ENCODE peak calls at places on chromosomes 6 and 20, in six cellular contexts. Z is NT2/D1, K is K562, Y is SK-N-SH, I is GM12878, L is HepG2. O is an unnamed sample.

GRCh38 chr20:46709459-46710148 is at the start of gene SLC2A10:
- DNase-seq in Z (no peak), K (peak), Y (peak), I (no peak), L (peak), O (no peak)

GRCh38 chr6:149362289-149362688 is 37.8 kb upstream of the SUMO4 start:
- DNase-seq in Z (no peak), K (no peak), Y (no peak), I (no peak), L (no peak), O (no peak)

GRCh38 chr6:28522594-28523557 is 2.8 kb upstream of the GPX5 start:
- DNase-seq in Z (no peak), K (peak), Y (no peak), I (no peak), L (no peak), O (no peak)

GRCh38 chr6:17096076-17096475 is 5.8 kb upstream of the STMND1 start:
- DNase-seq in Z (no peak), K (no peak), Y (no peak), I (no peak), L (peak), O (no peak)

GRCh38 chr6:91082311-91082803 is 495.5 kb upstream of the MAP3K7 start:
- DNase-seq in Z (no peak), K (no peak), Y (no peak), I (no peak), L (no peak), O (no peak)

GRCh38 chr6:163457637-163458561 is 43.4 kb downstream of the QKI start:
- DNase-seq in Z (no peak), K (no peak), Y (no peak), I (no peak), L (peak), O (no peak)

GRCh38 chr6:119215309-119215708 is 134.3 kb downstream of the MAN1A1 start:
- DNase-seq in Z (no peak), K (no peak), Y (no peak), I (no peak), L (peak), O (no peak)

GRCh38 chr6:112058673-112059072 is 4.8 kb downstream of the CCN6 start:
- DNase-seq in Z (no peak), K (no peak), Y (no peak), I (no peak), L (no peak), O (no peak)

GRCh38 chr6:127462391-127462790 is 3.2 kb upstream of the KIAA0408 start:
- DNase-seq in Z (no peak), K (no peak), Y (no peak), I (no peak), L (no peak), O (no peak)

GRCh38 chr6:101597711-101598110 is 204.2 kb downstream of the GRIK2 start:
- DNase-seq in Z (no peak), K (no peak), Y (no peak), I (no peak), L (no peak), O (peak)

GRCh38 chr6:11183761-11184362 is 48.6 kb downstream of the NEDD9 start:
- DNase-seq in Z (no peak), K (no peak), Y (no peak), I (no peak), L (no peak), O (no peak)

GRCh38 chr6:126643352-126643751 is 303.4 kb downstream of the CENPW start:
- DNase-seq in Z (no peak), K (no peak), Y (peak), I (no peak), L (no peak), O (no peak)

GRCh38 chr6:132298344-132298949 is 102.8 kb downstream of the MOXD1 start:
- DNase-seq in Z (peak), K (peak), Y (peak), I (no peak), L (peak), O (peak)

GRCh38 chr6:63787021-63787420 is 151.4 kb downstream of the PHF3 start:
- DNase-seq in Z (no peak), K (no peak), Y (no peak), I (no peak), L (no peak), O (no peak)

GRCh38 chr6:63785006-63785405 is 149.4 kb downstream of the PHF3 start:
- DNase-seq in Z (no peak), K (no peak), Y (no peak), I (no peak), L (no peak), O (no peak)

GRCh38 chr6:63790334-63790733 is 154.7 kb downstream of the PHF3 start:
- DNase-seq in Z (no peak), K (no peak), Y (no peak), I (no peak), L (no peak), O (no peak)

GRCh38 chr6:63789699-63790098 is 154.1 kb downstream of the PHF3 start:
- DNase-seq in Z (no peak), K (no peak), Y (no peak), I (no peak), L (no peak), O (no peak)

GRCh38 chr6:63788569-63788968 is 153.0 kb downstream of the PHF3 start:
- DNase-seq in Z (no peak), K (no peak), Y (no peak), I (no peak), L (no peak), O (no peak)
- TF ChIP-seq YY1 in Z (no peak), K (no peak), Y (no peak), I (no peak), L (no peak), O (no peak)

DNA sequence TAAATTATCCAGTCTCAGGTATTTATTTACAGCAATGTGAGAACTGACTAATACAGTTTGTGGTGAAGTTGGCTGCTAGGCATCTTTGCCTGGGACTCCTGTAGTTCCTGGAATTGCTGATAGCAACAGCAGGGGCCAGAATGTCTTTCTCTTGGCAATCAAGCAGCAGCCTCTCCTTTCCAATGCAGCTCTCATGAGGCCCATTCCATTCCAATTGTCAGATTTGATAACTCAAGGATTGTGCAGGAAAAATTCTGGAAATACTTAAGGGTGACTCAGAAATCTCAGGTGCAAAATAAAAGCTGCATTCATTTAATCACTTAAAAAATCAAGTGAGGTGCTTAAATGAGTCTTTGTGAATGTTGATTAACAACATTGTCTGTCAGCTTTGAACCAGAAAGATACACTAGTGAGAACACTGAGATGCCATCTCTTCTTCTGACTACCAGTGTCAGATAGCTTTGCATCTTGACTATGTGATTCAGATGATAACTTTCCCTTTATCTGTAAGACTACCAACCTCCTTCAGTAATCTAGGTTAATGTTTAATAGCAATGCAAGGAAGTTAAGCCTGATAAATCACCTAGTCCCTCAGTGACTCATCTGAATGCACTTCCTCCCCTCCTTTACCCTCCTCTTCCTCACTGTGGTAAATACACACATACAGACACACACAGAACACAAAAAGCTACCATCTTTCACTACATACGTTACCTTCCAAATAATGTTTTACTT is 32.1 kb upstream of the COL21A1 start:
- DNase-seq in Z (no peak), K (no peak), Y (no peak), I (no peak), L (peak), O (peak)
- TF ChIP-seq YY1 in Z (no peak), K (no peak), Y (no peak), I (no peak), L (no peak), O (no peak)

GRCh38 chr20:41900292-41900691 is 282.1 kb upstream of the CHD6 start:
- DNase-seq in Z (no peak), K (no peak), Y (no peak), I (no peak), L (no peak), O (no peak)

GRCh38 chr20:41903614-41904013 is 285.4 kb upstream of the CHD6 start:
- DNase-seq in Z (no peak), K (no peak), Y (no peak), I (no peak), L (no peak), O (no peak)

GRCh38 chr20:41910558-41910957 is 292.4 kb upstream of the CHD6 start:
- DNase-seq in Z (no peak), K (no peak), Y (no peak), I (no peak), L (no peak), O (no peak)

GRCh38 chr20:41905186-41905585 is 287.0 kb upstream of the CHD6 start:
- DNase-seq in Z (no peak), K (no peak), Y (no peak), I (no peak), L (no peak), O (no peak)
- TF ChIP-seq YY1 in Z (no peak), K (no peak), Y (no peak), I (no peak), L (no peak), O (no peak)

GRCh38 chr6:109739671-109740070 is 48.6 kb downstream of the FIG4 start:
- DNase-seq in Z (no peak), K (no peak), Y (no peak), I (no peak), L (no peak), O (no peak)

GRCh38 chr6:109738667-109739066 is 47.6 kb downstream of the FIG4 start:
- DNase-seq in Z (no peak), K (no peak), Y (no peak), I (no peak), L (no peak), O (no peak)

GRCh38 chr6:109738200-109738599 is 47.1 kb downstream of the FIG4 start:
- DNase-seq in Z (no peak), K (no peak), Y (no peak), I (no peak), L (no peak), O (no peak)

GRCh38 chr6:109743739-109744138 is 52.6 kb downstream of the FIG4 start:
- DNase-seq in Z (no peak), K (no peak), Y (no peak), I (no peak), L (no peak), O (no peak)

DNA sequence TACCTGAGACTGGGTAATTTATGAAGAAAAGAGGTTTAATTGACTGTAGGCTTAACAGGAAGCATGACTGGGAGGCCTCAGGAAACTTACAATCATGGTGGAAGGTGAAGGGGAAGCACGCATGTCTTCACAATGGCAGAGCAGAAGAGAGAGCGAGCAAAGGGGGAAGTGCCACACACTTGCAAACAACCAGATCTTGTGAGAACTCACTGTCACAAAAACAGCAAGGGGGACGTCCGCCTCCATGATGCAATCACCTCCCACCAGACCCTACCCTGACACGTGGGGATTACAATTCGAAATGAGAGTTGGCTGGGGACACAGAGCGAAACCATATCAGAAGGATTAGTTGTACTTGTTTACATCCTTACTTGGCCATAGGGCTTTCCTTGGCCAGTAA is 49.7 kb downstream of the FIG4 start:
- DNase-seq in Z (no peak), K (no peak), Y (no peak), I (no peak), L (no peak), O (no peak)
- TF ChIP-seq YY1 in Z (no peak), K (no peak), Y (no peak), I (no peak), L (no peak), O (no peak)